ENCODE peak calls at places on chromosome 5, in ten cellular contexts. A is right lobe of liver, R is heart left ventricle, E is K562, F is gastrocnemius medialis, H is HCT116, W is HepG2, I is A549, M is IMR-90, K is upper lobe of left lung. B is an unnamed sample.

GRCh38 chr5:132489871-132490483 is 596 bp downstream of the IRF1 start:
- ATAC-seq in E (peak; percentile 60), M (peak; percentile 62), R (peak; percentile 22), F (peak; percentile 57), H (peak; percentile 56), W (peak; percentile 13), I (peak; percentile 67), K (no peak), A (peak; percentile 28), B (peak; percentile 59)

GRCh38 chr5:172145870-172146747 is 41.9 kb downstream of the STK10 start:
- ATAC-seq in E (no peak), F (no peak), A (no peak), K (no peak), W (no peak), I (no peak), R (no peak), H (no peak), M (no peak), B (no peak)

GRCh38 chr5:39532511-39532910 is 107.7 kb upstream of the DAB2 start:
- ATAC-seq in H (no peak), R (no peak), W (no peak), A (no peak), E (no peak), M (no peak), I (no peak), K (no peak), F (no peak), B (no peak)

GRCh38 chr5:146109379-146109778 is 4.0 kb upstream of the PLAC8L1 start:
- ATAC-seq in M (no peak), I (no peak), W (no peak), H (no peak), R (no peak), E (peak; percentile 37), K (no peak), A (no peak), F (no peak), B (no peak)

GRCh38 chr5:107303163-107303562 is 367.6 kb downstream of the EFNA5 start:
- ATAC-seq in R (no peak), H (no peak), W (no peak), M (peak; percentile 44), F (no peak), E (no peak), I (no peak), K (no peak), A (no peak), B (no peak)

GRCh38 chr5:114305402-114306207 is 56.3 kb upstream of the KCNN2 start:
- ATAC-seq in R (peak; percentile 28), H (peak; percentile 63), M (peak; percentile 90), A (no peak), I (no peak), E (no peak), K (peak; percentile 17), W (peak; percentile 62), F (no peak), B (no peak)

GRCh38 chr5:139088024-139088423 is 110.1 kb downstream of the SIL1 start:
- ATAC-seq in W (no peak), I (no peak), H (no peak), F (no peak), A (no peak), M (no peak), K (no peak), E (no peak), R (no peak), B (no peak)

GRCh38 chr5:123450114-123450513 is 26.9 kb upstream of the CEP120 start:
- ATAC-seq in R (no peak), F (no peak), A (no peak), K (no peak), I (no peak), M (no peak), W (no peak), H (no peak), E (no peak), B (no peak)

GRCh38 chr5:15693933-15694332 is 194.0 kb downstream of the FBXL7 start:
- ATAC-seq in I (no peak), W (no peak), A (no peak), H (no peak), R (no peak), E (no peak), M (no peak), K (no peak), F (no peak), B (no peak)

GRCh38 chr5:168528521-168529360 is at the start of gene FBLL1:
- ATAC-seq in R (no peak), W (peak; percentile 21), F (no peak), K (no peak), M (peak; percentile 53), I (peak; percentile 5), E (peak; percentile 70), H (no peak), A (peak; percentile 55), B (peak; percentile 46)

GRCh38 chr5:90833753-90834152 is 275.2 kb downstream of the ADGRV1 start:
- ATAC-seq in E (no peak), A (no peak), F (no peak), H (no peak), K (no peak), M (no peak), R (no peak), W (no peak), I (no peak), B (no peak)

GRCh38 chr5:180056153-180056552 is 15.4 kb downstream of the RNF130 start:
- ATAC-seq in H (no peak), K (no peak), F (no peak), I (no peak), M (no peak), W (no peak), E (no peak), R (no peak), A (no peak), B (no peak)

GRCh38 chr5:97542469-97542868 is 359.4 kb upstream of the RIOK2 start:
- ATAC-seq in R (no peak), H (no peak), E (no peak), W (no peak), F (no peak), I (no peak), K (no peak), M (no peak), A (no peak), B (no peak)

GRCh38 chr5:97541864-97542263 is 358.8 kb upstream of the RIOK2 start:
- ATAC-seq in R (no peak), H (no peak), F (no peak), A (no peak), M (no peak), W (no peak), K (no peak), E (no peak), I (no peak), B (no peak)

GRCh38 chr5:97545446-97545845 is 362.4 kb upstream of the RIOK2 start:
- ATAC-seq in W (no peak), K (no peak), M (no peak), R (no peak), E (no peak), F (no peak), A (no peak), I (no peak), H (no peak), B (no peak)

GRCh38 chr5:97544279-97545077 is 361.4 kb upstream of the RIOK2 start:
- ATAC-seq in K (no peak), W (no peak), F (no peak), I (no peak), R (peak; percentile 65), H (no peak), E (no peak), A (no peak), M (no peak), B (no peak)

GRCh38 chr5:97543158-97543557 is 360.1 kb upstream of the RIOK2 start:
- ATAC-seq in R (peak; percentile 55), F (no peak), I (no peak), A (no peak), E (no peak), W (no peak), H (no peak), M (no peak), K (no peak), B (no peak)
- TF ChIP-seq POLR2A in R (no peak), F (no peak), I (no peak), A (no peak), E (no peak), W (no peak), H (no peak), M (no peak), K (no peak), B (no peak)

GRCh38 chr5:141557681-141558136 is 61.1 kb downstream of the DIAPH1 start:
- ATAC-seq in R (peak; percentile 81), W (peak; percentile 78), H (peak; percentile 96), E (peak; percentile 86), I (peak; percentile 84), K (peak; percentile 79), F (peak; percentile 79), A (peak; percentile 78), M (peak; percentile 92), B (peak; percentile 90)
- H3K4me3 ChIP-seq in R (peak overlapping the region; percentile 47), W (no peak overlapping the region), H (peak overlapping the region; percentile 39), E (no peak overlapping the region), I (no peak overlapping the region), K (peak overlapping the region; percentile 10), F (peak overlapping the region; percentile 31), A (peak overlapping the region; percentile 37), M (peak overlapping the region; percentile 2), B (peak overlapping the region; percentile 33)

GRCh38 chr5:72847989-72848473 is 31.6 kb downstream of the TNPO1 start:
- ATAC-seq in I (peak; percentile 90), E (peak; percentile 89), K (peak; percentile 96), H (peak; percentile 89), M (peak; percentile 81), F (peak; percentile 90), W (peak; percentile 93), A (peak; percentile 96), R (peak; percentile 94), B (peak; percentile 94)
- TF ChIP-seq POLR2A in I (peak; percentile 96), E (peak; percentile 99), K (peak; percentile 92), H (peak; percentile 79), M (peak; percentile 94), F (peak; percentile 95), W (peak; percentile 96), A (peak; percentile 96), R (peak; percentile 79), B (peak; percentile 82)

GRCh38 chr5:88555658-88556057 is 287.0 kb upstream of the TMEM161B start:
- ATAC-seq in W (no peak), F (no peak), M (no peak), I (no peak), R (no peak), E (no peak), K (no peak), H (no peak), A (no peak), B (no peak)
- H3K4me3 ChIP-seq in W (no peak overlapping the region), F (no peak overlapping the region), M (no peak overlapping the region), I (no peak overlapping the region), R (no peak overlapping the region), E (no peak overlapping the region), K (no peak overlapping the region), H (no peak overlapping the region), A (no peak overlapping the region), B (no peak overlapping the region)

DNA sequence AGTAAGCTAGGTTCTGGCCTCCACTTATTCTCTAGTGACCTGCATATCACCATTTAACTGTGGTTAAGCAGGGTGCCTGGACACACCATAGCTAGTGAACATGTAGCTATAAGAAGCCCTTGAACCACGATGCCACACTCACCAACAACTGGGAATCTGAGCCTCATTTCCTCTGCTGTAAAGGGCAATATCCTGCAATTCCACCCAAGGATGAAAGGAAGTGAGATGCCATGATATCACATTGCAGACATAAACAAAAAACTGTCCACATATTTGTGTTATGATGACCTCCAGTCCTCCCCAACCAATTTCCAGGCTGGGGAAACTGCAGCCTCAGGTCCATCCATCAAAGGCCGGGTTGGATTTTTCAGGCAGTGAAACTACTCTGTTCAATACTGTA is 10.4 kb downstream of the TNIP1 start:
- ATAC-seq in F (no peak), A (no peak), M (peak; percentile 44), K (no peak), I (no peak), H (no peak), R (no peak), E (no peak), W (no peak), B (no peak)
- TF ChIP-seq POLR2A in F (no peak), A (no peak), M (peak; percentile 18), K (no peak), I (no peak), H (no peak), R (no peak), E (no peak), W (no peak), B (no peak)

B was measured in gastroesophageal sphincter.